ENCODE peak calls at places on chromosomes 12 and 14, in nine cellular contexts. K, C, S, I, N, L, T, M and J are unnamed samples.

GRCh38 chr14:21019377-21019776 is 5.5 kb downstream of the NDRG2 start:
- DNase-seq in K (no peak), C (no peak), S (no peak), I (no peak), N (no peak), L (no peak), T (no peak), M (no peak), J (no peak)

GRCh38 chr12:47082283-47082962 is 2.7 kb upstream of the AMIGO2 start:
- DNase-seq in K (no peak), C (no peak), S (no peak), I (no peak), N (no peak), L (no peak), T (no peak), M (no peak), J (no peak)

GRCh38 chr14:94000986-94001385 is 3.9 kb downstream of the CCDC197 start:
- DNase-seq in K (no peak), C (no peak), S (no peak), I (peak), N (no peak), L (no peak), T (no peak), M (no peak), J (no peak)

GRCh38 chr12:47819544-47819901 is 180 bp downstream of the HDAC7 start:
- DNase-seq in K (no peak), C (no peak), S (no peak), I (no peak), N (no peak), L (no peak), T (no peak), M (no peak), J (no peak)

GRCh38 chr12:58419905-58420304 is 478.5 kb downstream of the ATP23 start:
- DNase-seq in K (no peak), C (no peak), S (no peak), I (peak), N (no peak), L (no peak), T (no peak), M (no peak), J (no peak)

GRCh38 chr12:57522887-57523705 is 472 bp downstream of the MBD6 start:
- DNase-seq in K (no peak), C (peak), S (no peak), I (peak), N (no peak), L (peak), T (peak), M (no peak), J (no peak)

GRCh38 chr12:102965281-102966155 is 8.0 kb downstream of the ASCL1 start:
- DNase-seq in K (no peak), C (no peak), S (no peak), I (no peak), N (no peak), L (no peak), T (no peak), M (no peak), J (no peak)

GRCh38 chr12:48197549-48197966 is 5.5 kb downstream of the OR10AD1 start:
- DNase-seq in K (no peak), C (no peak), S (no peak), I (peak), N (no peak), L (no peak), T (no peak), M (peak), J (no peak)

GRCh38 chr14:104973215-104974145 is 4.7 kb downstream of the AHNAK2 start:
- DNase-seq in K (peak), C (peak), S (peak), I (peak), N (peak), L (peak), T (no peak), M (peak), J (peak)

GRCh38 chr12:50088577-50089335 is 3.6 kb downstream of the SMARCD1 start:
- DNase-seq in K (no peak), C (peak), S (no peak), I (peak), N (no peak), L (no peak), T (peak), M (peak), J (no peak)

GRCh38 chr12:114918535-114919233 is 234.7 kb upstream of the TBX3 start:
- DNase-seq in K (no peak), C (peak), S (no peak), I (peak), N (no peak), L (no peak), T (no peak), M (no peak), J (no peak)

GRCh38 chr14:104582005-104582404 is 2.4 kb downstream of the C14orf180 start:
- DNase-seq in K (no peak), C (no peak), S (no peak), I (no peak), N (no peak), L (no peak), T (no peak), M (no peak), J (no peak)

GRCh38 chr14:100237735-100238418 is 1.1 kb upstream of the YY1 start:
- DNase-seq in K (peak), C (peak), S (no peak), I (peak), N (no peak), L (no peak), T (peak), M (no peak), J (no peak)

GRCh38 chr12:66129934-66130266 is 650 bp downstream of the LLPH start:
- DNase-seq in K (no peak), C (no peak), S (no peak), I (peak), N (no peak), L (no peak), T (no peak), M (no peak), J (no peak)

GRCh38 chr14:97838986-97839385 is 1041.8 kb downstream of the VRK1 start:
- DNase-seq in K (no peak), C (no peak), S (no peak), I (no peak), N (no peak), L (no peak), T (no peak), M (no peak), J (no peak)

GRCh38 chr12:26264215-26264838 is 69.0 kb downstream of the SSPN start:
- DNase-seq in K (no peak), C (peak), S (no peak), I (peak), N (no peak), L (no peak), T (no peak), M (no peak), J (no peak)

GRCh38 chr12:29073631-29074239 is 75.3 kb upstream of the FAR2 start:
- DNase-seq in K (no peak), C (peak), S (no peak), I (peak), N (peak), L (no peak), T (no peak), M (peak), J (peak)

GRCh38 chr14:61559641-61560201 is 135.6 kb upstream of the HIF1A start:
- DNase-seq in K (no peak), C (no peak), S (no peak), I (no peak), N (no peak), L (no peak), T (no peak), M (peak), J (no peak)
- TF ChIP-seq CTCF in K (no peak), C (no peak), S (no peak), I (no peak), N (no peak), L (no peak), T (no peak), M (no peak), J (no peak)

GRCh38 chr14:71405676-71406075 is 498.4 kb downstream of the PCNX1 start:
- DNase-seq in K (no peak), C (no peak), S (no peak), I (no peak), N (no peak), L (no peak), T (no peak), M (no peak), J (no peak)

GRCh38 chr14:71400821-71401447 is 493.7 kb downstream of the PCNX1 start:
- DNase-seq in K (no peak), C (no peak), S (no peak), I (peak), N (peak), L (no peak), T (no peak), M (no peak), J (no peak)

GRCh38 chr14:71408362-71409035 is 501.2 kb downstream of the PCNX1 start:
- DNase-seq in K (no peak), C (no peak), S (no peak), I (no peak), N (no peak), L (no peak), T (no peak), M (no peak), J (no peak)

GRCh38 chr14:71399057-71399487 is 491.8 kb downstream of the PCNX1 start:
- DNase-seq in K (no peak), C (no peak), S (no peak), I (no peak), N (no peak), L (no peak), T (no peak), M (no peak), J (no peak)

DNA sequence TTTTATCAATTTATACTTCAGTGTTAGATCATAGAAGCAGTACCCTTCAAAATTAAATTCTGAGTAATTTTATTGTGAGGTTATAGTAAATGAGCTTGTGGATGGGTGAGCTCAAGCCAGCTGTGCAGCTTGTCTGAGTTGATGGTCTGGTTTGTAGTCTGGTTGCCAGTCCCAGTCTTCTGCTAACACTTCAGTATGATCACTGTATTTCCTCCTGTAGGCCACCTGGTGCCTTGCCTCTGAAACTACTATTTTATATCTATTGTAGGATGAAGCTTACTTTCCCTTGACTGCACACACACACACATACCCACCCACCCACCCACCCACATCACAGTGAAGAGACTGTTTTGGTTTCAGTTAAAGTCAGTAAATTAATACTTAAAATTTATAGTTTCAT is 496.4 kb downstream of the PCNX1 start:
- DNase-seq in K (no peak), C (peak), S (no peak), I (peak), N (peak), L (no peak), T (peak), M (peak), J (no peak)
- TF ChIP-seq CTCF in K (peak), C (peak), S (no peak), I (peak), N (no peak), L (no peak), T (no peak), M (no peak), J (no peak)

GRCh38 chr12:52975204-52975603 is 26.3 kb downstream of the KRT18 start:
- DNase-seq in K (no peak), C (no peak), S (no peak), I (no peak), N (no peak), L (no peak), T (no peak), M (no peak), J (no peak)

GRCh38 chr12:52971701-52972329 is 22.9 kb downstream of the KRT18 start:
- DNase-seq in K (peak), C (peak), S (no peak), I (peak), N (no peak), L (no peak), T (no peak), M (no peak), J (no peak)

GRCh38 chr12:52976574-52977071 is 27.7 kb downstream of the KRT18 start:
- DNase-seq in K (no peak), C (no peak), S (no peak), I (no peak), N (no peak), L (no peak), T (no peak), M (no peak), J (no peak)

GRCh38 chr12:52977195-52977594 is 28.3 kb downstream of the KRT18 start:
- DNase-seq in K (no peak), C (no peak), S (no peak), I (no peak), N (no peak), L (no peak), T (no peak), M (no peak), J (no peak)

GRCh38 chr12:52975820-52976573 is 27.1 kb downstream of the KRT18 start:
- DNase-seq in K (peak), C (peak), S (no peak), I (peak), N (no peak), L (no peak), T (no peak), M (peak), J (no peak)
- TF ChIP-seq CTCF in K (peak), C (peak), S (no peak), I (peak), N (no peak), L (no peak), T (no peak), M (peak), J (no peak)

DNA sequence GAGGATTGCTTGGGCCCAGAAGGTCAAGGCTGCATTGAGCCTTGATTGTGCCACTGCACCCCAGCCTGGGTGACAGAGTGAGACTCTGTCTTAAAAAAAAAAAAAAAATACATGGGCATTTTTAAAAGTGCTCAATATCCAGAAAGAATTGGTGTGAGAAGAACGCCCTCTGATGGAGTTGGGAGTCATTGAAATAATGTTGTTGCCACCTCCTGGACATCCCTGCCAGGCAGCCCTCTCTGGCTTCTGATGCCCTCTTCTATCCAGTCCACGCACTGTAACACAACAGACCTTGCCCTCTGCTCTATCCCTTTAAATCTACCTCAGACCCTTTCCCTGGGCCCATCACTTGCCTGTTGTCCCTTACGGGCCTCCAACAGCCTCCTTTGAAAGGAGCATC is 4.9 kb downstream of the PTGDR start:
- DNase-seq in K (no peak), C (peak), S (no peak), I (peak), N (no peak), L (no peak), T (no peak), M (peak), J (no peak)
- TF ChIP-seq CTCF in K (peak), C (peak), S (no peak), I (peak), N (peak), L (no peak), T (peak), M (peak), J (peak)

GRCh38 chr14:52279405-52279804 is 11.9 kb downstream of the PTGDR start:
- DNase-seq in K (no peak), C (peak), S (no peak), I (peak), N (no peak), L (no peak), T (no peak), M (no peak), J (no peak)

GRCh38 chr14:52271538-52271937 is 4.0 kb downstream of the PTGDR start:
- DNase-seq in K (no peak), C (no peak), S (no peak), I (no peak), N (no peak), L (no peak), T (no peak), M (no peak), J (no peak)

GRCh38 chr14:52277552-52277951 is 10.1 kb downstream of the PTGDR start:
- DNase-seq in K (no peak), C (peak), S (no peak), I (peak), N (no peak), L (no peak), T (no peak), M (no peak), J (no peak)

GRCh38 chr14:52275372-52275771 is 7.9 kb downstream of the PTGDR start:
- DNase-seq in K (no peak), C (no peak), S (no peak), I (no peak), N (no peak), L (no peak), T (no peak), M (no peak), J (no peak)
- TF ChIP-seq CTCF in K (no peak), C (no peak), S (no peak), I (no peak), N (no peak), L (no peak), T (no peak), M (no peak), J (no peak)